ENCODE peak calls at places on chromosome 6, in four cellular contexts. N, T, K and I are unnamed samples. For H3K9me3 and H3K4me1, the result is how much of the 10 kb centered on the place peaks cover.

GRCh38 chr6:112010328-112010727 is 43.6 kb upstream of the CCN6 start:
- DNase-seq in N (no peak), T (no peak), K (no peak), I (no peak)

GRCh38 chr6:2871922-2872321 is 30.3 kb upstream of the SERPINB1 start:
- DNase-seq in N (no peak), T (no peak), K (no peak), I (no peak)

GRCh38 chr6:4130357-4130987 is 4.9 kb downstream of the ECI2 start:
- DNase-seq in N (no peak), T (no peak), K (no peak), I (no peak)

GRCh38 chr6:16727996-16728395 is 33.3 kb downstream of the ATXN1 start:
- DNase-seq in N (no peak), T (no peak), K (no peak), I (no peak)

GRCh38 chr6:56235245-56235644 is 12.1 kb downstream of the COL21A1 start:
- DNase-seq in N (no peak), T (no peak), K (no peak), I (no peak)

GRCh38 chr6:154169193-154169847 is 130.3 kb downstream of the OPRM1 start:
- DNase-seq in N (no peak), T (no peak), K (peak), I (no peak)

GRCh38 chr6:2158596-2159271 is 86.7 kb downstream of the GMDS start:
- DNase-seq in N (no peak), T (no peak), K (no peak), I (no peak)

GRCh38 chr6:101231606-101232235 is 161.8 kb upstream of the GRIK2 start:
- DNase-seq in N (no peak), T (no peak), K (no peak), I (no peak)

GRCh38 chr6:105680131-105680530 is 277.2 kb upstream of the PREP start:
- DNase-seq in N (no peak), T (no peak), K (no peak), I (no peak)

GRCh38 chr6:153412519-153412918 is 281.4 kb upstream of the RGS17 start:
- DNase-seq in N (no peak), T (no peak), K (no peak), I (no peak)

GRCh38 chr6:39357998-39358686 is 35.6 kb upstream of the KCNK16 start:
- DNase-seq in N (no peak), T (no peak), K (peak), I (no peak)

GRCh38 chr6:24274441-24275083 is 83.3 kb downstream of the DCDC2 start:
- DNase-seq in N (no peak), T (no peak), K (peak), I (no peak)

GRCh38 chr6:169411722-169412121 is 158.1 kb upstream of the THBS2 start:
- DNase-seq in N (no peak), T (no peak), K (no peak), I (no peak)

GRCh38 chr6:169407338-169407737 is 153.7 kb upstream of the THBS2 start:
- DNase-seq in N (no peak), T (no peak), K (no peak), I (no peak)

GRCh38 chr6:169409742-169410312 is 156.2 kb upstream of the THBS2 start:
- DNase-seq in N (no peak), T (no peak), K (no peak), I (no peak)

GRCh38 chr6:169415179-169415578 is 161.5 kb upstream of the THBS2 start:
- DNase-seq in N (no peak), T (no peak), K (no peak), I (no peak)

DNA sequence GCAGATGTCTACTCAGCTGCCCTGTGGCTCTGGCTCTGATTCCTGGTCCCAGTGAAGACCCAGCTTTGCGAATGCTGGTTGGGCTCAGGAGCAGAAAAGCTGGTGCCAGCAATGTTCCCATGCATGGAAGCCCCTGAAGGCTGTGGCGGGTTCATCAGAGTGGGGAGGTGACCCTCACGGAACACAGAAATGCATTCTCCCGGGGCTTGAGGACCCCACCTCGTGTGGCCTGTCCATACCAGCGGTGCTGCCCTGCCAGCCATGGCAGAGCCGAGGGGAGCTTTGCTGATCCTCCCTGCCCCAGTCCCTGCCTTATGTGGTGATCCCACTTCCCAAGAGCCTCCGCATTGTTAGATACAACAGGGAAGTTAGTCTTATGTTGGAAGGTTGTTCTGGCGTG is 157.7 kb upstream of the THBS2 start:
- DNase-seq in N (no peak), T (no peak), K (no peak), I (no peak)
- H3K9me3 ChIP-seq in N (under half), T (under half), K (under half), I (under half)

GRCh38 chr6:22146581-22147468 is 150.0 kb downstream of the PRL start:
- DNase-seq in N (no peak), T (no peak), K (no peak), I (no peak)

GRCh38 chr6:22147469-22147815 is 149.4 kb downstream of the PRL start:
- DNase-seq in N (no peak), T (no peak), K (no peak), I (no peak)

GRCh38 chr6:22149501-22150490 is 147.0 kb downstream of the PRL start:
- DNase-seq in N (no peak), T (no peak), K (peak), I (no peak)

GRCh38 chr6:22147983-22148797 is 148.6 kb downstream of the PRL start:
- DNase-seq in N (no peak), T (no peak), K (peak), I (no peak)

GRCh38 chr6:22149081-22149480 is 147.8 kb downstream of the PRL start:
- DNase-seq in N (no peak), T (no peak), K (no peak), I (no peak)
- H3K4me1 ChIP-seq in N (under half), T (under half), K (under half), I (half or more)

GRCh38 chr6:48813821-48814220 is 649.2 kb downstream of the MMUT start:
- DNase-seq in N (no peak), T (no peak), K (no peak), I (no peak)
- H3K9me3 ChIP-seq in N (under half), T (under half), K (under half), I (under half)

GRCh38 chr6:15442467-15442866 is 196.6 kb downstream of the JARID2 start:
- DNase-seq in N (no peak), T (no peak), K (no peak), I (no peak)
- H3K4me1 ChIP-seq in N (under half), T (under half), K (under half), I (under half)

DNA sequence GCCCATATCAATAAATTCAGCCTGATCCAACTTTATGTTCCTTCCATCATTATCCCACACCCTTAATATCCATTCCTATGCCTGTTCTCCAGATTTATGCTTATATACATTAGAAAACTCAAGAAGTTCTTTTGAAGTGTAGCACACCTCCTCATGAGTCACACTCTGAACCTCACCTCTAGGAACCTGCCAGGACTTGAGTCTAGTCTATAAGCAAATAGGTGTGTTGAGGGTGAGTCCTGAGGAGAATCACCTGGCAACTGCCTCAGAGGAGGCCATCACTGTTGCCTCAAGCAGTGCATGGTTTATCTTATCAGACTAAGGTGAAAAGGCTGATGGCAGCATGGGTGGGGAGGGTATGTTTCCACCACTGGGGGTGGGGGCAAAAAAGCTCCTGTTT is 496.7 kb downstream of the C6orf118 start:
- DNase-seq in N (no peak), T (no peak), K (no peak), I (no peak)
- H3K9me3 ChIP-seq in N (under half), T (under half), K (under half), I (under half)

DNA sequence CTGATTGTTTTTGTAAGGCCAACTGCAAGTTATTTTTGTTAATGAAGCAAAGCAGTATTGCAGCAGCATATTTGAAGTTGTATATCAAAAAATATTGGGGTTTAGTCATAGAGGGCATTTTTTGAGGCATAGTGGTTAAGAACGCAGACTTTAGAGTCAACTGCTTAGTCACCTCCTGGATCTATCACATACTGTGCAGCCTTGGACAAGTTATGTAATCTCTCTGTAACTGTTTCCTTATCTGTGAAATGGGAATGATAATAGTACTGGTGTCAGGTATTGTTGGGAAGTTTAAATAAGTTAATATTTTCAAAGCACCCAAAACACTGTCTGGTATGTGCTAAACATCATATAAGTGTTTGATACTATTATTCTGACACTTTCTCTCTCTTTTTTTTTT is 27.2 kb upstream of the EFHC1 start:
- DNase-seq in N (no peak), T (no peak), K (peak), I (no peak)
- H3K4me1 ChIP-seq in N (under half), T (under half), K (under half), I (under half)

GRCh38 chr6:30042476-30042875 is 18.6 kb upstream of the POLR1H start:
- DNase-seq in N (no peak), T (no peak), K (no peak), I (no peak)
- H3K9me3 ChIP-seq in N (under half), T (under half), K (under half), I (under half)

DNA sequence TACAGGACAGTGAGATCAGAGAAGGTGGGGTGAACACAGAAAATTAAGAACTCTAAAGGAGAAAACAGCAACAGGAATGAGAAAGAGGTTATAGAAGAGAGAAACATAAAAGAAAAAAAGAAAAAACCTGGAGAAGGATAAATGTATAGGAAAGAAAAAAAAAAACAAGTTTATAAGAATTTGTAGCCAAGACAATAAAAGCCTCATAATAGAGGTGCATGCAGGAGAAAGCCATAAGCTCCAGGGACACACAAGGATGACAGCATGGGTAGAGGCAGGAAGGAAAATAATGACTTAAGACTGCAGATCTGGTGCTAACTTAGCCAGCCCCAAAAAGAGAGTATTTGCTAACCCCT is 64.2 kb upstream of the PIM1 start:
- DNase-seq in N (no peak), T (no peak), K (no peak), I (no peak)
- H3K4me1 ChIP-seq in N (under half), T (half or more), K (under half), I (under half)

DNA sequence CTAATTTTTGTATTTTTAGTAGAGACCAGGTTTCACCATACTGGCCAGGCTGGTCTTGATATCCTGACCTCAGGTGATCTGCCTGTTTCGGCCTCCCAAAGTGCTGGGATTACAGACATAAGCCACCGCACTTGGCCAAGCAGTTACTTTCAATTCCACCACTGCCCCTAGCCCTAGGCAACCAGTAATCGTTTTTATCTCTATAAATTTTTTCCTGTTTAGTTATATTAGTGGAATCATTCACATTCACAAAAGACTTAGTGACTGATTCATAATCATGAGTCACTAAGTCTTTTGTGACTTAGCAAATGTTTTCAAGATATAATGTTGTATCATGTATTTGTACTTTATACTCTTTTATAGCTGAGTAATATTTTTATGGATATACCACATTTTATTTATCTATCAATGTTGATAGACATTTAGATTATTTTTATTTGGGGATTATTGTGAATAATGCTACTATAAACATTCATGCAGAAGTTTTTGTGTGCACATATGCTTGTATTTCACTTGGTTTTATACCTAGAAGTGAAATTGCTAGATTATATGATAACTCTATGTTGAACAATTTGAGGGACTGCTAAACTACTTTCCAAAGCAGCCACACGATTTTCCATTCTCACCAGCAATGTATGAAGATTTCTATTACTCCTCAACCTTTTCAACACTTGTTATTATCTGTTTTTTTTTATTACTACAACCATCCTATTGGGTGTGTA is 421.4 kb upstream of the ID4 start:
- DNase-seq in N (no peak), T (no peak), K (peak), I (no peak)
- H3K9me3 ChIP-seq in N (under half), T (under half), K (under half), I (under half)